ENCODE peak calls at places on chromosome 12, in ten cellular contexts. One of them, this sample, is unnamed.

GRCh38 chr12:2854669-2855453 is 2.0 kb downstream of the TEX52 start:
- DNase-seq in IMR-90: no peak
- DNase-seq in body of pancreas: peak; percentile 83
- DNase-seq in testis: no peak
- DNase-seq in GM12891: no peak
- DNase-seq in ovary: no peak
- DNase-seq in A549: no peak
- DNase-seq in HCT116: no peak
- DNase-seq in heart left ventricle: no peak
- DNase-seq in right lobe of liver: no peak
- DNase-seq in this sample: no peak

GRCh38 chr12:67927815-67928214 is 61.4 kb upstream of the IFNG-AS1 start:
- DNase-seq in A549: no peak
- DNase-seq in IMR-90: no peak
- DNase-seq in HCT116: no peak
- DNase-seq in testis: peak; percentile 41
- DNase-seq in heart left ventricle: no peak
- DNase-seq in GM12891: no peak
- DNase-seq in ovary: no peak
- DNase-seq in right lobe of liver: no peak
- DNase-seq in body of pancreas: no peak
- DNase-seq in this sample: no peak

GRCh38 chr12:104457746-104458644 is 1.2 kb downstream of the CHST11 start:
- DNase-seq in body of pancreas: peak; percentile 37
- DNase-seq in heart left ventricle: peak; percentile 72
- DNase-seq in A549: peak; percentile 55
- DNase-seq in GM12891: peak; percentile 52
- DNase-seq in right lobe of liver: no peak
- DNase-seq in HCT116: no peak
- DNase-seq in IMR-90: no peak
- DNase-seq in ovary: peak; percentile 35
- DNase-seq in testis: peak; percentile 40
- DNase-seq in this sample: peak; percentile 86

GRCh38 chr12:16228067-16228466 is 49.4 kb downstream of the SLC15A5 start:
- DNase-seq in IMR-90: no peak
- DNase-seq in body of pancreas: no peak
- DNase-seq in testis: no peak
- DNase-seq in HCT116: no peak
- DNase-seq in A549: no peak
- DNase-seq in right lobe of liver: no peak
- DNase-seq in heart left ventricle: no peak
- DNase-seq in GM12891: no peak
- DNase-seq in ovary: no peak
- DNase-seq in this sample: no peak

GRCh38 chr12:104605685-104606084 is 148.9 kb downstream of the CHST11 start:
- DNase-seq in IMR-90: no peak
- DNase-seq in testis: peak; percentile 75
- DNase-seq in ovary: no peak
- DNase-seq in A549: no peak
- DNase-seq in right lobe of liver: no peak
- DNase-seq in HCT116: no peak
- DNase-seq in GM12891: no peak
- DNase-seq in body of pancreas: peak; percentile 18
- DNase-seq in heart left ventricle: peak; percentile 70
- DNase-seq in this sample: peak; percentile 95

GRCh38 chr12:112945515-112945914 is 7.2 kb downstream of the OAS3 start:
- DNase-seq in ovary: no peak
- DNase-seq in body of pancreas: no peak
- DNase-seq in right lobe of liver: no peak
- DNase-seq in GM12891: no peak
- DNase-seq in HCT116: no peak
- DNase-seq in testis: no peak
- DNase-seq in A549: no peak
- DNase-seq in heart left ventricle: no peak
- DNase-seq in IMR-90: no peak
- DNase-seq in this sample: peak; percentile 37

GRCh38 chr12:10170199-10170598 is 1.7 kb downstream of the OLR1 start:
- DNase-seq in ovary: no peak
- DNase-seq in testis: no peak
- DNase-seq in HCT116: no peak
- DNase-seq in GM12891: no peak
- DNase-seq in A549: no peak
- DNase-seq in right lobe of liver: no peak
- DNase-seq in body of pancreas: no peak
- DNase-seq in IMR-90: no peak
- DNase-seq in heart left ventricle: no peak
- DNase-seq in this sample: no peak

GRCh38 chr12:2294651-2295475 is 242.1 kb downstream of the CACNA1C start:
- DNase-seq in right lobe of liver: no peak
- DNase-seq in GM12891: no peak
- DNase-seq in A549: no peak
- DNase-seq in IMR-90: peak; percentile 69
- DNase-seq in ovary: no peak
- DNase-seq in HCT116: no peak
- DNase-seq in body of pancreas: no peak
- DNase-seq in heart left ventricle: peak; percentile 72
- DNase-seq in testis: peak; percentile 26
- DNase-seq in this sample: peak; percentile 93

GRCh38 chr12:101256271-101256670 is 23.6 kb upstream of the UTP20 start:
- DNase-seq in heart left ventricle: no peak
- DNase-seq in body of pancreas: no peak
- DNase-seq in testis: no peak
- DNase-seq in GM12891: no peak
- DNase-seq in right lobe of liver: no peak
- DNase-seq in HCT116: no peak
- DNase-seq in ovary: no peak
- DNase-seq in A549: no peak
- DNase-seq in IMR-90: no peak
- DNase-seq in this sample: no peak

GRCh38 chr12:85531345-85531744 is 251.3 kb downstream of the ALX1 start:
- DNase-seq in GM12891: no peak
- DNase-seq in right lobe of liver: no peak
- DNase-seq in body of pancreas: no peak
- DNase-seq in ovary: no peak
- DNase-seq in heart left ventricle: no peak
- DNase-seq in IMR-90: no peak
- DNase-seq in HCT116: no peak
- DNase-seq in A549: no peak
- DNase-seq in testis: no peak
- DNase-seq in this sample: no peak

GRCh38 chr12:28973491-28973890 is 175.6 kb upstream of the FAR2 start:
- DNase-seq in ovary: no peak
- DNase-seq in GM12891: no peak
- DNase-seq in A549: no peak
- DNase-seq in heart left ventricle: no peak
- DNase-seq in IMR-90: peak; percentile 34
- DNase-seq in HCT116: no peak
- DNase-seq in testis: no peak
- DNase-seq in right lobe of liver: no peak
- DNase-seq in body of pancreas: no peak
- DNase-seq in this sample: no peak

GRCh38 chr12:6758511-6758910 is 5.6 kb upstream of the MLF2 start:
- DNase-seq in A549: no peak
- DNase-seq in GM12891: no peak
- DNase-seq in IMR-90: no peak
- DNase-seq in right lobe of liver: no peak
- DNase-seq in HCT116: no peak
- DNase-seq in testis: no peak
- DNase-seq in heart left ventricle: no peak
- DNase-seq in body of pancreas: no peak
- DNase-seq in ovary: no peak
- DNase-seq in this sample: no peak

DNA sequence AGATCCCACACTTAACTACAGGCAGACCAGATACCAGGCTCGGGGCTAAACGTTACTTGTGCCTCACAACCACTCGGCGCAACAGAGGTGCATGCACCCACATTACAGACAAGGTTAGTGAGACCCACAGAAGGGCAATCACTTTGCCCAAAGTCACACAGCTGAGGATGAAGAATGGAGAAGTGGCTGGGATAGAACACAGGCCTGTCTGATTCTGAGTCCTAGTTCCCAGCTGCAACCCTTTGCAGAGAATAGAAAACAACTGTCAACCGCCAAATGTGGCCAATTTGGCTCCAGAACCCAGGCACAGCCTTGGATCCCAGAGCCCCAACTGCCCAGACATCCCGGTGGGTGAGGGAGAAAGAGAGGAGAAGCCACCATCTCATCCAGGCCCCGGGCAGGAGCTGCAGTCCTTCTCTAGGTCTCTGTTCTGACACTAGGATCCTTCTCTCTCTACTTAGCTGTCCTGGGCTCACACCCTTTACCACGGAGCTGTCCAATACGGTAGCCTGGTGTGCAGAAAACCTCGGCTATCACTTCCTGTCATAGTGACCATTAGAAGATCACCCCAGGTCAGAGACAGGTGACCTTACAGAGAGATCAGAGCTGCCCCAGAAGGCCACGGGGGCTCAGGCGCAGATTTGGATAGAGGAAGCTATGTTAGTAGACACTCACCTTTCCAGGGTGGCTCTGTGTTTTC is 59.1 kb downstream of the FAM222A start:
- DNase-seq in ovary: no peak
- DNase-seq in right lobe of liver: peak; percentile 35
- DNase-seq in GM12891: no peak
- DNase-seq in body of pancreas: no peak
- DNase-seq in heart left ventricle: no peak
- DNase-seq in IMR-90: no peak
- DNase-seq in testis: no peak
- DNase-seq in A549: no peak
- DNase-seq in HCT116: no peak
- DNase-seq in this sample: peak; percentile 72
- TF ChIP-seq POLR2A in ovary: no peak
- TF ChIP-seq POLR2A in right lobe of liver: no peak
- TF ChIP-seq POLR2A in GM12891: no peak
- TF ChIP-seq POLR2A in body of pancreas: no peak
- TF ChIP-seq POLR2A in heart left ventricle: no peak
- TF ChIP-seq POLR2A in IMR-90: no peak
- TF ChIP-seq POLR2A in testis: no peak
- TF ChIP-seq POLR2A in A549: no peak
- TF ChIP-seq POLR2A in HCT116: no peak
- TF ChIP-seq POLR2A in this sample: no peak

DNA sequence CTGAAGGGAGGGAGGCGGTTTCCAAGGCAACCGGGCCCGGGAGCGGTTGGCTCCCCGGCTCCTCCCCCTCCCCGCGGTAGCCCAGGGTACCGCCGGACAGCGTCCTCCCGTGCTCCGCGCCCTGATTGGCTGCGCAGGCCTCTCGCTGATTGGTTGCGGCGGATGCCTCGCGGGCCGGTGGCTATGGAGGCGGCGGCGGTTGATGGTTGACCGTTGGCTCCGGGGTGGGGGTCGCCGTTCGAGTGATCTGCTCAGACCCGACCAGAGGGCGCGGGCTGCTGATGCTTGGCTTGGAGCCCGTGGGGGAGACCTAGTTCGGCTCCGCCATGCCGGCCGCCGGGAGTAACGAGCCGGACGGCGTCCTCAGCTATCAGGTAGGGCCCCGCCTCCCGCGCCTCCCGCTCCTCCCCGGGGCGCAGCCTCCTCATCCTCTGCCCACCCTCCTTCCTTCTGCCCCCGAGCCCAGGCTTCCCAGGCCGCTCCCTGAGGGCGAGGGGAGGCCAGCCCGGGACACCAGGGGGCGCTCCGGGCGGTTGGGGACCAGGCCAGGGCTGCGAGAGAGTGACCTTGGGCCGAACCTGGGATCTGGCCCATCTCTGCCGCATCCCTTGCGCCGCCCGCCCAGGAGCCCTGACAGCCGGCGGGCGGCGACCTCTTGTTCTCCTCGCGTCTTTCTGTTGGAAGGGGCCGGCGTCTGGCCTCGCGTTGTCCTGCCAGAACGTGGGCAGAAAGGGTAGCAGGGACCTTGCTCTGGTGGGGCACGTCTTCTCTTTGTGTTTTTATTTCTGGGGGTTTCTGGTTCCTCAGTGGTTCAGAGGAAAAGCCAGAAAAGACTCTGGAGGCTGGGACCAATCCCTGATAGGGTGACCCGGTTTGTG is at the start of gene SLC4A8:
- DNase-seq in right lobe of liver: peak; percentile 60
- DNase-seq in IMR-90: peak; percentile 85
- DNase-seq in testis: peak; percentile 95
- DNase-seq in ovary: peak; percentile 93
- DNase-seq in GM12891: peak; percentile 92
- DNase-seq in A549: peak; percentile 96
- DNase-seq in HCT116: peak; percentile 57
- DNase-seq in body of pancreas: peak; percentile 70
- DNase-seq in heart left ventricle: peak; percentile 90
- DNase-seq in this sample: peak; percentile 24
- TF ChIP-seq POLR2A in right lobe of liver: no peak
- TF ChIP-seq POLR2A in IMR-90: no peak
- TF ChIP-seq POLR2A in testis: no peak
- TF ChIP-seq POLR2A in ovary: no peak
- TF ChIP-seq POLR2A in GM12891: no peak
- TF ChIP-seq POLR2A in A549: no peak
- TF ChIP-seq POLR2A in HCT116: no peak
- TF ChIP-seq POLR2A in body of pancreas: no peak
- TF ChIP-seq POLR2A in heart left ventricle: no peak
- TF ChIP-seq POLR2A in this sample: no peak

GRCh38 chr12:89524201-89525001 is at the start of gene GALNT4:
- DNase-seq in IMR-90: peak; percentile 85
- DNase-seq in ovary: peak; percentile 84
- DNase-seq in right lobe of liver: peak; percentile 92
- DNase-seq in heart left ventricle: peak; percentile 90
- DNase-seq in GM12891: peak; percentile 77
- DNase-seq in body of pancreas: peak; percentile 87
- DNase-seq in testis: peak; percentile 91
- DNase-seq in HCT116: peak; percentile 62
- DNase-seq in A549: peak; percentile 95
- DNase-seq in this sample: peak; percentile 85
- TF ChIP-seq POLR2A in IMR-90: peak; percentile 19
- TF ChIP-seq POLR2A in ovary: peak; percentile 46
- TF ChIP-seq POLR2A in right lobe of liver: peak; percentile 68
- TF ChIP-seq POLR2A in heart left ventricle: no peak
- TF ChIP-seq POLR2A in GM12891: peak; percentile 41
- TF ChIP-seq POLR2A in body of pancreas: peak; percentile 86
- TF ChIP-seq POLR2A in testis: no peak
- TF ChIP-seq POLR2A in HCT116: no peak
- TF ChIP-seq POLR2A in A549: peak; percentile 51
- TF ChIP-seq POLR2A in this sample: no peak

DNA sequence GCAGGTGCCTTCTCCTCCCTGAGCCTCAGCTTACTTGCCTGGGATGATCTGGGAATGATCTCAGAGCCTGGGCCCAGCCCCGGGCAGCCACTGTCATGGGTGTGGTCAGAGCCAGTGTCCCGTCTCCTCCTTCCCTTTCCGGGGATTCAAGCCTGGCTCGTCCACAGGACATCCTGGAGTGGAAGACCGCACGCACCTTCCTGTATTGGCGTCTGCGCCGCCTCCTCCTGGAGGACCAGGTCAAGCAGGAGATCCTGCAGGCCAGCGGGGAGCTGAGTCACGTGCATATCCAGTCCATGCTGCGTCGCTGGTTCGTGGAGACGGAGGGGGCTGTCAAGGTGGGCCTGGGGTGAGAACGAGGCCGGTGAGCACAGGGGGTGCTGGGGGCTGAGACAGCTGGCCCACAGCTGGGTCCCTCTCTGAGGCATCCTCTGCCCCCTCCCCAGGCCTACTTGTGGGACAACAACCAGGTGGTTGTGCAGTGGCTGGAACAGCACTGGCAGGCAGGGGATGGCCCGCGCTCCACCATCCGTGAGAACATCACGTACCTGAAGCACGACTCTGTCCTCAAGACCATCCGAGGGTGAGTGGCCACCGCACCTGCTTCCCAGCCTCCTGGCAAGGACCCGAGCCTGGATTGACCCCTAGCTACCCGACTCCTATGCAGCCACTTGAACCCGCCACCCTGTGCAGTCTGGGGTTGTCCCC is 44.0 kb downstream of the FOXN4 start:
- DNase-seq in heart left ventricle: peak; percentile 72
- DNase-seq in body of pancreas: no peak
- DNase-seq in HCT116: no peak
- DNase-seq in right lobe of liver: no peak
- DNase-seq in ovary: no peak
- DNase-seq in IMR-90: no peak
- DNase-seq in GM12891: no peak
- DNase-seq in testis: no peak
- DNase-seq in A549: no peak
- DNase-seq in this sample: no peak
- TF ChIP-seq POLR2A in heart left ventricle: no peak
- TF ChIP-seq POLR2A in body of pancreas: no peak
- TF ChIP-seq POLR2A in HCT116: no peak
- TF ChIP-seq POLR2A in right lobe of liver: no peak
- TF ChIP-seq POLR2A in ovary: no peak
- TF ChIP-seq POLR2A in IMR-90: no peak
- TF ChIP-seq POLR2A in GM12891: no peak
- TF ChIP-seq POLR2A in testis: no peak
- TF ChIP-seq POLR2A in A549: no peak
- TF ChIP-seq POLR2A in this sample: no peak